ENCODE peak calls at places on chromosomes 11 and 22, in eight cellular contexts. T is WTC11, I is fibroblast of the aortic adventitia, H is H9, B is thyroid gland, R is PC-3, V is lower leg skin, Q is foreskin fibroblast. J is an unnamed sample.
A peak's percentile ranks its signal among the peaks of the same experiment; 100 is the strongest.

GRCh38 chr11:103961010-103961409 is 75.4 kb upstream of the DDI1 start:
- DNase-seq in Q (peak; percentile 63), V (no peak), B (no peak), H (no peak), I (peak; percentile 38), T (no peak), R (peak; percentile 73), J (no peak)

GRCh38 chr22:35411112-35411511 is 11.2 kb downstream of the MCM5 start:
- DNase-seq in I (no peak), Q (no peak), H (no peak), R (no peak), V (no peak), T (no peak), B (no peak), J (no peak)

GRCh38 chr11:8871283-8871775 is 39.7 kb upstream of the AKIP1 start:
- DNase-seq in T (peak; percentile 57), V (peak; percentile 90), R (peak; percentile 53), H (no peak), B (peak; percentile 68), I (peak; percentile 96), Q (peak; percentile 89), J (peak; percentile 70)

GRCh38 chr11:78188809-78189724 is at the start of gene USP35:
- DNase-seq in T (no peak), H (no peak), R (no peak), B (no peak), I (no peak), V (no peak), Q (no peak), J (no peak)

GRCh38 chr11:65850217-65851082 is 7.5 kb downstream of the CFL1 start:
- DNase-seq in R (no peak), Q (no peak), H (peak; percentile 32), T (no peak), I (no peak), B (no peak), V (no peak), J (no peak)

GRCh38 chr22:47069270-47069669 is 306.8 kb downstream of the TBC1D22A start:
- DNase-seq in R (no peak), B (no peak), H (no peak), T (no peak), Q (no peak), I (no peak), V (peak; percentile 63), J (no peak)

GRCh38 chr22:20531404-20532181 is 24.2 kb downstream of the MED15 start:
- DNase-seq in B (peak; percentile 85), I (peak; percentile 87), Q (peak; percentile 90), T (peak; percentile 23), V (peak; percentile 91), H (peak; percentile 81), R (peak; percentile 91), J (peak; percentile 36)

GRCh38 chr11:111183706-111184105 is 61.8 kb upstream of the POU2AF2 start:
- DNase-seq in I (peak; percentile 75), T (no peak), Q (peak; percentile 23), V (no peak), R (peak; percentile 42), B (no peak), H (no peak), J (no peak)

DNA sequence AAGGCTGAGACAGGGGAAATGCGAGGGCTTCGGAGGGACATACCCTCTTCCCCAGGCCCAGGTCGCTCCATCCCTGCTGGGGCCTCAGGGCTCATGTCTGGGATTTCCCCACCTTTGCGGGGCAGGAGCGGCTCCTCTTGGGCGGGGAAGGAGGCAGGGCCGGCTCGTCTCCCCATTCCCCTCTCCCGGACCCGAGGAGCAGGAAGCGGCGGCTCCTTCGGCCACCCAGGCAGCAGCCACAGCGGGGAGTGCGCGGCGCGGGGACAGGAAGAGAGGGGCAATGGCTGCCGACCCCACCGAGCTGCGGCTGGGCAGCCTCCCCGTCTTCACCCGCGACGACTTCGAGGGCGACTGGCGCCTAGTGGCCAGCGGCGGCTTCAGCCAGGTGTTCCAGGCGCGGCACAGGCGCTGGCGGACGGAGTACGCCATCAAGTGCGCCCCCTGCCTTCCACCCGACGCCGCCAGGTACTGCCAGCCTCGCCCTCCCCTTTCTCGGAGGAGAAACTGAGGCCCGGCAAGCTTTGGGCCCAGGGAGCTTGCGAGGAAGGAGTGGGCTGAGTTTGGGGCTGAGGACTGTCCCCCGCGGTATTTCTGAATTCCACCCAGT is at the start of gene ANKK1:
- DNase-seq in B (peak; percentile 33), H (peak; percentile 87), I (no peak), T (peak; percentile 80), Q (no peak), V (peak; percentile 81), R (no peak), J (peak; percentile 37)
- TF ChIP-seq CTCF in B (peak; percentile 52), H (peak; percentile 88), I (no peak), T (no peak), Q (no peak), V (no peak), R (no peak), J (no peak)

DNA sequence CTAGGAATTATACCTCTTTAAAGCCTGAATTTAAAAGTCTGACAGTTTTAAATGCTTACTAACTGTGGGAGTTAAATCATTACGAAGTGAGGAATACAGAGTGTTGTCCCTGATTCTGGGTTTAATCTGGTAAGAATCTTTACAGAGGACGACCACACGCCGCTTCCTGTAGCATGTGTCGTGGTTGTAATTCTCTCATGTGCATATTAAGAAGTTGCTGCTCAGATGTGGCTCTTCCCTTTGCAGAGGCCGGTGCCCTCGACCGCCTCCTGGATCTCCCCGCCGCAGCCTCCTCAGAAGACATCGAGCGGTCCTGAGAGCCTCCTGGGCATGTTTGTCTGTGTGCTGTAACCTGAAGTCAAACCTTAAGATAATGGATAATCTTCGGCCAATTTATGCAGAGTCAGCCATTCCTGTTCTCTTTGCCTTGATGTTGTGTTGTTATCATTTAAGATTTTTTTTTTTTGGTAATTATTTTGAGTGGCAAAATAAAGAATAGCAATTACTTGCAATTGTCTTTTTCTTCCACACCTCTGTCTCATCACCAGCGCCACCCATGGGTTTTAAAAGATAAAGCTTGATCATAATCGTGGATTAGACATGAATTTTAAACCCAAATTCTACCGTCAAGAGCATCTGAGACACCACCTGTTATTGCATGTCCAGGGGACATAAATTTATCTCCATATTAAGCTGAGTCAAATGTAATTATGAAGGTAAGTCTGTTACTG is 6.5 kb downstream of the GAL start:
- DNase-seq in V (no peak), T (no peak), Q (no peak), I (no peak), R (no peak), B (no peak), H (peak; percentile 28), J (no peak)
- TF ChIP-seq CTCF in V (no peak), T (no peak), Q (no peak), I (no peak), R (peak; percentile 55), B (no peak), H (peak; percentile 43), J (no peak)

DNA sequence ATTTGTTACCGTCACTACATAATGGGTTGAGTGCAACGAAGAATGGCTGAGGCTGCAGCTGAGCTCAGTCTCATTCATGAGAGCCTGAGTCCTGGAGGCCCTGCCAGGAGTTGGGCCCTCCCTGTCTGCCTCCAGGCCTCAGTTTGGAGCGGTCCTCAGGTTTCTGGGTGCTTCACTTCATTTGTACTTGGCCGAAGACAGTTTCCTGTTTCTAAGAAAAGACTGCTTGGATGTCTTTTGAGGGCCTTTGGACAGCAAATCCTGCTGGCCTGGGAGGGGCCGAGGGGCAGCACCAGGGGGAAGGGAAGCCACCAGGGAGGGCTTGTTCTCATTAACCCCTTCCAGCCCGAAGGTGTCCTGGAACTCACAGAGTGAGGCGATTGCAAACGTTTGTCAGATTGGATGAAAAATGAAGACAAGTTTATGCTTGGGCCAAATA is 163.1 kb downstream of the ETS1 start:
- DNase-seq in H (no peak), T (no peak), Q (no peak), V (peak; percentile 88), R (no peak), I (peak; percentile 76), B (no peak), J (no peak)
- TF ChIP-seq CTCF in H (no peak), T (no peak), Q (no peak), V (no peak), R (no peak), I (no peak), B (no peak), J (no peak)

GRCh38 chr11:46183819-46184218 is 62.6 kb upstream of the PHF21A start:
- DNase-seq in H (no peak), B (no peak), R (peak; percentile 90), T (no peak), I (peak; percentile 35), Q (peak; percentile 6), V (no peak), J (no peak)
- TF ChIP-seq CTCF in H (no peak), B (no peak), R (no peak), T (no peak), I (no peak), Q (no peak), V (no peak), J (no peak)

GRCh38 chr11:75598264-75598663 is 36.2 kb downstream of the SERPINH1 start:
- DNase-seq in T (no peak), R (no peak), Q (no peak), I (peak; percentile 30), V (no peak), H (no peak), B (no peak), J (no peak)

GRCh38 chr11:75595511-75595910 is 33.5 kb downstream of the SERPINH1 start:
- DNase-seq in Q (no peak), R (no peak), H (no peak), B (no peak), T (no peak), V (no peak), I (no peak), J (no peak)

GRCh38 chr11:75598900-75599299 is 36.8 kb downstream of the SERPINH1 start:
- DNase-seq in I (no peak), R (no peak), B (no peak), H (no peak), V (no peak), T (no peak), Q (no peak), J (no peak)

GRCh38 chr11:75596914-75597313 is 34.9 kb downstream of the SERPINH1 start:
- DNase-seq in I (no peak), V (no peak), R (no peak), B (no peak), Q (no peak), T (no peak), H (no peak), J (no peak)

GRCh38 chr11:75597636-75598035 is 35.6 kb downstream of the SERPINH1 start:
- DNase-seq in H (peak; percentile 75), V (no peak), T (peak; percentile 61), R (peak; percentile 71), B (no peak), I (peak; percentile 18), Q (no peak), J (peak; percentile 47)
- TF ChIP-seq CTCF in H (peak; percentile 86), V (no peak), T (no peak), R (peak; percentile 94), B (peak; percentile 42), I (peak; percentile 52), Q (peak; percentile 50), J (no peak)

GRCh38 chr11:127003260-127003981 is 2.9 kb upstream of the KIRREL3 start:
- DNase-seq in T (peak; percentile 83), B (peak; percentile 6), R (no peak), H (peak; percentile 86), Q (peak; percentile 48), I (no peak), V (no peak), J (peak; percentile 69)
- TF ChIP-seq CTCF in T (peak; percentile 15), B (peak; percentile 18), R (peak; percentile 37), H (peak; percentile 69), Q (peak; percentile 46), I (no peak), V (no peak), J (peak; percentile 37)